ENCODE peak calls at places on chromosome 13, in four cellular contexts. M is H1, P is nephron progenitor cell, S is mucosa of descending colon. E is an unnamed sample.
A peak's percentile ranks its signal among the peaks of the same experiment; 100 is the strongest.

GRCh38 chr13:106432636-106433035 is 102.8 kb downstream of the EFNB2 start:
- DNase-seq in M (no peak), P (no peak), S (no peak), E (no peak)

GRCh38 chr13:35356572-35356971 is 119.9 kb downstream of the MAB21L1 start:
- DNase-seq in M (no peak), P (no peak), S (no peak), E (peak; percentile 11)

GRCh38 chr13:27425151-27425917 is 915 bp downstream of the GTF3A start:
- DNase-seq in M (no peak), P (no peak), S (no peak), E (peak; percentile 54)

GRCh38 chr13:73702419-73703071 is 431.7 kb downstream of the KLF12 start:
- DNase-seq in M (no peak), P (no peak), S (no peak), E (peak; percentile 42)

GRCh38 chr13:36736119-36736726 is 62.4 kb downstream of the SERTM1 start:
- DNase-seq in M (no peak), P (peak; percentile 61), S (no peak), E (peak; percentile 52)

GRCh38 chr13:63625869-63626268 is 2210.2 kb upstream of the PCDH20 start:
- DNase-seq in M (no peak), P (no peak), S (no peak), E (no peak)

GRCh38 chr13:42968906-42969305 is 23.1 kb downstream of the EPSTI1 start:
- DNase-seq in M (no peak), P (no peak), S (peak; percentile 89), E (no peak)

GRCh38 chr13:32153056-32153455 is 121.5 kb downstream of the FRY start:
- DNase-seq in M (no peak), P (no peak), S (no peak), E (no peak)

GRCh38 chr13:94232161-94232560 is 247.3 kb downstream of the DCT start:
- DNase-seq in M (no peak), P (no peak), S (no peak), E (no peak)

GRCh38 chr13:20826810-20827560 is 53.2 kb upstream of the EEF1AKMT1 start:
- DNase-seq in M (no peak), P (no peak), S (no peak), E (no peak)

GRCh38 chr13:72255908-72256307 is 388.9 kb upstream of the DACH1 start:
- DNase-seq in M (peak; percentile 34), P (peak; percentile 31), S (no peak), E (peak; percentile 1)

GRCh38 chr13:103762523-103762922 is 696.3 kb upstream of the SLC10A2 start:
- DNase-seq in M (no peak), P (no peak), S (no peak), E (no peak)

GRCh38 chr13:39263033-39263432 is 224.8 kb downstream of the NHLRC3 start:
- DNase-seq in M (no peak), P (peak; percentile 27), S (no peak), E (peak; percentile 64)

DNA sequence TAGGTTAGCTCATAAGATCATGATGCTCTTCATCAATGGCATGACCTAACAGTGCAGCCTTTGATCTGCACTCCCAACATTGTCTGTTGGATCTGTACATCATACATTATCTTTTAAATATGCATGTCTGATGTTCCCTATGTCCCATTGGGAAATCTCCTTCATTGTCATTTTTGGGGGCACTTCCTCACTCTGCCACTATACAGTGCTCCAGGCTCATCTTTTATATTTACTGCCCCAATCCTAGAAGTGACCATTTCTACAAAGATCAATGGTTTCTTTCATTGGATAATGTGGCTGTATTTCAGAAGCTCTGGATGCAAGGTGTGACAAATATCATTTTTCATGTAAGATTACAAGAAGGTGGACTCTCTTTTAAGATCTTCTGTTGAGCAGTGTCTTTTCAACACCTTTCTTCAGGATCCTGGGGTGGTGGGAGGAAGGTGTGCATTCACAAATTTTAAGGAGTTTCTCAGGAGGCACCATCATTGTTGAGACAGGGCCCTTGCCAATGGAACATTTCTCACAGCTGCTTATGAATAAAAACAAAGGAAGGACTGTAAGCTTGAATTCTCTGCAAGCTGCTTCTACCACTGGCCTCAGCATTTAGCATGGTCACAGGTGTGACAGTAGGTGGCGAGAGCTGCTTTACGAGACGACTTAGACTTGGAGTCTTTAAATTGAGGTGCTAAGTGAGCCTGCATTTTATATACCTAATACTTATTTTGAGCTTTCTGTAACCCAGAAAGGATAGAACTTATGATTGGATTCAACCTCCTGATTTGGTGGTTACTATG is 403.0 kb downstream of the LMO7 start:
- DNase-seq in M (no peak), P (no peak), S (no peak), E (no peak)
- TF ChIP-seq CTCF in M (peak; percentile 38), P (no peak), S (no peak), E (no peak)

GRCh38 chr13:30856004-30856790 is 49.9 kb upstream of the MEDAG start:
- DNase-seq in M (no peak), P (no peak), S (no peak), E (no peak)

GRCh38 chr13:30857636-30858035 is 48.4 kb upstream of the MEDAG start:
- DNase-seq in M (no peak), P (no peak), S (no peak), E (no peak)

GRCh38 chr13:30859326-30859725 is 46.7 kb upstream of the MEDAG start:
- DNase-seq in M (no peak), P (no peak), S (no peak), E (no peak)

GRCh38 chr13:30855569-30855968 is 50.5 kb upstream of the MEDAG start:
- DNase-seq in M (no peak), P (no peak), S (no peak), E (no peak)

GRCh38 chr13:30857018-30857417 is 49.1 kb upstream of the MEDAG start:
- DNase-seq in M (no peak), P (no peak), S (no peak), E (no peak)
- TF ChIP-seq CTCF in M (no peak), P (no peak), S (no peak), E (no peak)

GRCh38 chr13:51999525-51999924 is 11.7 kb downstream of the ATP7B start:
- DNase-seq in M (no peak), P (peak; percentile 20), S (no peak), E (no peak)
- TF ChIP-seq CTCF in M (no peak), P (no peak), S (no peak), E (no peak)

GRCh38 chr13:33518442-33518841 is 232.9 kb upstream of the STARD13 start:
- DNase-seq in M (no peak), P (no peak), S (no peak), E (no peak)
- TF ChIP-seq CTCF in M (no peak), P (no peak), S (no peak), E (no peak)

GRCh38 chr13:84894749-84895148 is 904.5 kb downstream of the SLITRK6 start:
- DNase-seq in M (no peak), P (no peak), S (no peak), E (no peak)

GRCh38 chr13:84896128-84896527 is 903.1 kb downstream of the SLITRK6 start:
- DNase-seq in M (no peak), P (peak; percentile 53), S (no peak), E (peak; percentile 36)
- TF ChIP-seq CTCF in M (no peak), P (peak; percentile 64), S (peak; percentile 25), E (peak; percentile 89)

GRCh38 chr13:47459512-47459911 is 541.6 kb downstream of the SUCLA2 start:
- DNase-seq in M (no peak), P (no peak), S (no peak), E (no peak)
- TF ChIP-seq CTCF in M (no peak), P (no peak), S (no peak), E (no peak)

GRCh38 chr13:112587767-112588489 is at the start of gene TUBGCP3:
- DNase-seq in M (no peak), P (peak; percentile 81), S (peak; percentile 91), E (peak; percentile 81)
- TF ChIP-seq CTCF in M (no peak), P (no peak), S (no peak), E (no peak)

GRCh38 chr13:96792736-96793444 is 201.4 kb downstream of the OXGR1 start:
- DNase-seq in M (no peak), P (no peak), S (no peak), E (no peak)

GRCh38 chr13:96792188-96792587 is 202.1 kb downstream of the OXGR1 start:
- DNase-seq in M (no peak), P (no peak), S (no peak), E (no peak)

GRCh38 chr13:96796234-96796633 is 198.0 kb downstream of the OXGR1 start:
- DNase-seq in M (no peak), P (no peak), S (no peak), E (no peak)
- TF ChIP-seq CTCF in M (no peak), P (no peak), S (no peak), E (no peak)

GRCh38 chr13:24865158-24865557 is 101.2 kb downstream of the RNF17 start:
- DNase-seq in M (no peak), P (no peak), S (no peak), E (no peak)
- TF ChIP-seq CTCF in M (no peak), P (no peak), S (no peak), E (no peak)